ENCODE peak calls at places on chromosomes 16 and 17, in ten cellular contexts. T, V, F, B, W, X, Y, P, K and G are unnamed samples.

GRCh38 chr16:48381201-48381600 is 4.0 kb downstream of the SIAH1 start:
- DNase-seq in T (no peak), V (no peak), F (no peak), B (no peak), W (no peak), X (no peak), Y (no peak), P (peak; percentile 44), K (no peak), G (no peak)

GRCh38 chr16:68486671-68487495 is 38.6 kb upstream of the SMPD3 start:
- DNase-seq in T (no peak), V (no peak), F (peak; percentile 49), B (peak; percentile 19), W (no peak), X (no peak), Y (no peak), P (no peak), K (no peak), G (no peak)

GRCh38 chr17:14886200-14886739 is 378.9 kb downstream of the PMP22 start:
- DNase-seq in T (no peak), V (no peak), F (no peak), B (no peak), W (no peak), X (no peak), Y (no peak), P (no peak), K (no peak), G (no peak)

GRCh38 chr16:57003439-57004386 is 14.4 kb downstream of the NLRC5 start:
- DNase-seq in T (no peak), V (no peak), F (no peak), B (no peak), W (no peak), X (no peak), Y (no peak), P (no peak), K (no peak), G (no peak)

GRCh38 chr17:31008374-31009035 is 37.7 kb downstream of the RNF135 start:
- DNase-seq in T (peak; percentile 72), V (peak; percentile 52), F (peak; percentile 64), B (peak; percentile 62), W (peak; percentile 82), X (peak; percentile 62), Y (peak; percentile 65), P (peak; percentile 45), K (peak; percentile 56), G (peak; percentile 26)

GRCh38 chr17:76492989-76493501 is 8.2 kb downstream of the RHBDF2 start:
- DNase-seq in T (peak; percentile 81), V (peak; percentile 71), F (peak; percentile 79), B (peak; percentile 82), W (no peak), X (no peak), Y (peak; percentile 68), P (peak; percentile 93), K (peak; percentile 55), G (no peak)

GRCh38 chr17:45116434-45117016 is 15.8 kb downstream of the PLCD3 start:
- DNase-seq in T (no peak), V (no peak), F (no peak), B (no peak), W (no peak), X (no peak), Y (no peak), P (no peak), K (no peak), G (no peak)

GRCh38 chr16:53207810-53208752 is 153.3 kb downstream of the CHD9 start:
- DNase-seq in T (no peak), V (peak; percentile 52), F (peak; percentile 32), B (peak; percentile 60), W (no peak), X (no peak), Y (peak; percentile 39), P (peak; percentile 83), K (peak; percentile 60), G (no peak)

GRCh38 chr16:426115-426905 is 861 bp downstream of the RAB11FIP3 start:
- DNase-seq in T (no peak), V (peak; percentile 27), F (peak; percentile 25), B (peak; percentile 88), W (no peak), X (no peak), Y (no peak), P (no peak), K (peak; percentile 36), G (no peak)

DNA sequence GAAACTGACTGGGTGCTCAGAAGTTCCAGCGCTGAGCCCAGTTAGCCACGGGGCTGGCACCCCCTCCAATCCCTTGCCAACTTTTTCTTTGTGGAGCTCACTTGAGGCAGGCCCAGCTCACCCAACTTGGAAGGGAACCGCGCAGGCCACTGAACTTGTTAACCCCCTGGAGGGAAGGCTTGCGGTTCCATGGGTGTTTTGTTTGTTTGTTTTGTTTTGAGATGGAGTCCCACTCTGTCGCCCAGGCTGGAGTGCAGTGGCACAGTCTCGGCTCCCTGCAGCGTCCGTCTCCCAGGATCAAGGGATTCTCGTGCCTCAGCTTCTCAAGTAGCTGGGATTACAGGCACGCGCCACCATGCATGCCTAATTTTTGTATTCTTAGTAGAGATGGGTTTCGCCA is 34.1 kb upstream of the NDRG4 start:
- DNase-seq in T (no peak), V (no peak), F (no peak), B (no peak), W (no peak), X (no peak), Y (no peak), P (no peak), K (no peak), G (no peak)
- H3K27me3 ChIP-seq in T (peaks cover 4% of the 10 kb centered on the region), V (peaks cover 62% of the 10 kb centered on the region), F (peaks cover 75% of the 10 kb centered on the region), B (peaks cover 35% of the 10 kb centered on the region), W (peaks cover 53% of the 10 kb centered on the region), X (peaks cover 5% of the 10 kb centered on the region), Y (peaks cover 13% of the 10 kb centered on the region), P (peaks cover 71% of the 10 kb centered on the region), K (no peaks in the 10 kb centered on the region), G (peaks cover 79% of the 10 kb centered on the region)

DNA sequence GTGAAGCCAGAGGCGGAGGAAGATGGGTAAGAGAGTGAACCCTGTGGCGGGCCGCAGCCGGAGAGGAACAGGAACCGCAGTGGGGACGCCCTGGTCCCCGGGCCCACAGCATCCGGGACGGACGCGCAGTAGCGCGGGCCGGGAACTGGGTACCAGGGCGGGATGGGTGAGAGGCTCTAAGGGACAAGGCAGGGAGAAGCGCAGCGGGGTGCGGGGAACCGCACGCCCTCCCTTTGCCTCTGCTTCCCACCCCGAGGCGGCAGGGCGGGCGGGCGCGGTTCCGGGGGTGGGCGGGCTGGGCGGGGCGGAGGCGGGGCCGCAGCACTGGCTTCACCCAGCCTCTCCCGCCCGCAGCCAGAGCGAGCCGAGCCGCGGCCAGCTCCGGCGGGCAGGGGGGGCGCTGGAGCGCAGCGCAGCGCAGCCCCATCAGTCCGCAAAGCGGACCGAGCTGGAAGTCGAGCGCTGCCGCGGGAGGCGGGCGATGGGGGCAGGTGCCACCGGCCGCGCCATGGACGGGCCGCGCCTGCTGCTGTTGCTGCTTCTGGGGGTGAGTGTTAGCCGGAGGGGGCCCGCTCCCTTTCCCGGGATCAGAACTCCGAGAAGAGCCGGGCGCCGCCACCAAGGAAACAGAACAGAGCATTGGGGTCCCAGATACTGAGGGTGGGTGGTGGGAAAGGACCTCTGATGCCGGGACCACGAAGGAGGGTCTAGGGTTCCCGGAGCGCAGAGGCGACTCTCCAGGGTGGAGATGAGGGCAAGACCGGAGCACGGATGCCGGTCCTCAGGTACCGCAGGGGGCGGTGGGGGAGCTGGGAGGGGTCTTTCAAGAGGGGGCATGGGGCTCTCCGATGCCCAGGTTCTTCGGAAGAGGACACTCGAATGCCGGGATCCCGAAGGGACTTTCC is at the start of gene NGFR:
- DNase-seq in T (no peak), V (no peak), F (peak; percentile 33), B (no peak), W (no peak), X (no peak), Y (no peak), P (peak; percentile 13), K (peak; percentile 46), G (no peak)
- TF ChIP-seq POLR2A in T (peak; percentile 46), V (peak; percentile 61), F (no peak), B (peak; percentile 15), W (no peak), X (no peak), Y (no peak), P (no peak), K (peak; percentile 47), G (peak; percentile 88)

GRCh38 chr17:77677210-77677609 is 281.3 kb upstream of the TNRC6C start:
- DNase-seq in T (no peak), V (no peak), F (no peak), B (no peak), W (no peak), X (no peak), Y (no peak), P (no peak), K (no peak), G (no peak)

GRCh38 chr17:77675816-77676799 is 282.4 kb upstream of the TNRC6C start:
- DNase-seq in T (peak; percentile 36), V (no peak), F (no peak), B (no peak), W (no peak), X (no peak), Y (no peak), P (no peak), K (no peak), G (no peak)

GRCh38 chr17:77677637-77678036 is 280.9 kb upstream of the TNRC6C start:
- DNase-seq in T (no peak), V (peak; percentile 33), F (no peak), B (no peak), W (no peak), X (no peak), Y (no peak), P (no peak), K (no peak), G (no peak)

GRCh38 chr17:77675411-77675810 is 283.1 kb upstream of the TNRC6C start:
- DNase-seq in T (peak; percentile 42), V (no peak), F (no peak), B (no peak), W (no peak), X (no peak), Y (no peak), P (no peak), K (no peak), G (no peak)

GRCh38 chr17:77674358-77674757 is 284.1 kb upstream of the TNRC6C start:
- DNase-seq in T (no peak), V (no peak), F (no peak), B (no peak), W (no peak), X (no peak), Y (no peak), P (no peak), K (no peak), G (no peak)
- H3K27me3 ChIP-seq in T (no peaks in the 10 kb centered on the region), V (no peaks in the 10 kb centered on the region), F (peaks cover 17% of the 10 kb centered on the region), B (peaks cover 6% of the 10 kb centered on the region), W (peaks cover 47% of the 10 kb centered on the region), X (no peaks in the 10 kb centered on the region), Y (no peaks in the 10 kb centered on the region), P (peaks cover 47% of the 10 kb centered on the region), K (no peaks in the 10 kb centered on the region), G (no peaks in the 10 kb centered on the region)

DNA sequence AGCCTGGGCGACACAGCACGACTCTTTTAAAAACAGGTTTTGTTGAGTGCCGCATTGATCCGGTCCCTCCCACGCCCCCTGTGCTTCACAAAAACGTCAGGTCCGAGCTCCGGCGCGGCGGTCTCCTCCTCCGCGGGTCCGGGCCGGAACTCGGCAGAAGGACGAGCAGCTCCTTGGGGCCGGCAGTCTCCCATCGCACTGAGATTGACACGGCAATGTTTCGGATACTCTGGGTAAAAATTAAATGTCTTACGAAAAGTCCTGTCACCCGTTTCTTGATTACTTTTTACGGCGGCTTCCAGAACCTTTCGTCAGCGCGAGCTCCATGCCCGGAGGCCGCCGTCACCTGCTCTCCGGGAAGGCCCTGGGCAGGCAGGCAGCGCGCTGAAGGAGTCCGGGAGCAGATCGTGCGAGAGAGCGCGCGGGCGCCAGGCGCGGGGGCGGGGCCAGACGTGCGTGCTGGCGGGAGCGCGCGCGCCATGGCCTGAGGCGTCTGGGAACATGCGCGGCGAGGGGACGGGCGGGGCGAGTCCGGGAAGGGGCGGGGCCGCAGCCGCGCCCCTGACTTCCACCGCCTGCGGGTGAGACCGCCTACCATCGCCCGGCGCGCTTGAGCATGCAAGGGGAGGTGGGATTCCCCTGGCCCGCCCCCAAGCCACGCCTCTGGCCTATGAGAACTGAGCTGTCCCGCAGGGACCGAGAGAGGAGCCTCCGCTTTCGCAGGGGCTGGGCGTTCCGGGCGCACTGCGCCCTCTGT is 11.7 kb upstream of the SRL start:
- DNase-seq in T (peak; percentile 100), V (peak; percentile 100), F (peak; percentile 100), B (peak; percentile 100), W (peak; percentile 99), X (peak; percentile 100), Y (peak; percentile 100), P (peak; percentile 99), K (peak; percentile 100), G (peak; percentile 99)
- TF ChIP-seq POLR2A in T (peak; percentile 91), V (peak; percentile 69), F (peak; percentile 91), B (peak; percentile 90), W (peak; percentile 64), X (peak; percentile 75), Y (no peak), P (peak; percentile 90), K (peak; percentile 82), G (peak; percentile 56)